ENCODE peak calls at places on chromosomes 2 and 18, in nine cellular contexts. O is KBM-7; T is activated CD8-positive, alpha-beta memory T cell treated with anti-CD3 and anti-CD28 coated beads for 48 hours; E is PC-3; A is NCI-H1092; S is lower leg skin; W is stimulated activated CD4-positive, alpha-beta T cell treated with anti-CD3 and anti-CD28 coated beads, Interleukin-1b, Interleukin-23, amount 100 ng/mL, for 24 hours; F is foreskin melanocyte; X is GM13976. V is an unnamed sample.

GRCh38 chr2:9220201-9220600 is 13.6 kb downstream of the ASAP2 start:
- DNase-seq in X (no peak), F (no peak), A (no peak), E (peak), T (no peak), W (no peak), S (no peak), O (no peak), V (peak)

GRCh38 chr18:38368886-38369285 is 803.3 kb upstream of the CELF4 start:
- DNase-seq in E (peak), X (no peak), W (no peak), A (no peak), S (no peak), O (no peak), T (no peak), F (no peak), V (no peak)

GRCh38 chr2:3435440-3435839 is 55.9 kb downstream of the TRAPPC12 start:
- DNase-seq in W (no peak), A (no peak), O (no peak), X (no peak), E (no peak), S (no peak), T (no peak), F (no peak), V (no peak)

GRCh38 chr2:53445376-53446072 is 322.1 kb upstream of the CHAC2 start:
- DNase-seq in E (peak), T (no peak), O (no peak), W (no peak), X (no peak), A (no peak), S (no peak), F (no peak), V (no peak)

GRCh38 chr2:35184471-35184870 is 1171.1 kb upstream of the CRIM1 start:
- DNase-seq in X (no peak), W (no peak), S (no peak), O (peak), F (peak), A (no peak), T (no peak), E (no peak), V (no peak)

GRCh38 chr2:46984642-46985476 is 69.3 kb upstream of the MCFD2 start:
- DNase-seq in F (peak), W (no peak), S (peak), E (peak), A (no peak), O (peak), T (no peak), X (peak), V (no peak)

GRCh38 chr2:221750317-221750716 is 178.2 kb upstream of the EPHA4 start:
- DNase-seq in F (no peak), X (no peak), S (no peak), E (no peak), A (no peak), T (no peak), W (no peak), O (no peak), V (no peak)

GRCh38 chr2:78261454-78261853 is 739.3 kb upstream of the LRRTM4 start:
- DNase-seq in E (no peak), S (no peak), W (no peak), X (no peak), F (no peak), A (no peak), O (no peak), T (no peak), V (no peak)

GRCh38 chr2:46056541-46056940 is 240.7 kb upstream of the EPAS1 start:
- DNase-seq in F (no peak), O (no peak), A (no peak), X (no peak), T (no peak), E (peak), S (no peak), W (no peak), V (no peak)

GRCh38 chr2:146351689-146352088 is 1493.1 kb upstream of the ACVR2A start:
- DNase-seq in O (no peak), A (no peak), E (no peak), X (no peak), F (no peak), S (no peak), T (no peak), W (no peak), V (no peak)

GRCh38 chr18:22830511-22830910 is 102.6 kb upstream of the RBBP8 start:
- DNase-seq in S (no peak), O (no peak), A (no peak), E (no peak), X (no peak), F (no peak), W (no peak), T (no peak), V (no peak)

GRCh38 chr2:204114294-204114693 is 177.7 kb downstream of the ICOS start:
- DNase-seq in T (no peak), F (peak), X (no peak), E (no peak), S (no peak), A (no peak), O (no peak), W (no peak), V (no peak)

GRCh38 chr18:35999925-36000324 is 27.4 kb downstream of the RMP24 start:
- DNase-seq in F (no peak), A (no peak), E (no peak), T (no peak), S (no peak), W (no peak), X (no peak), O (no peak), V (no peak)

GRCh38 chr2:45368792-45369191 is 242.3 kb downstream of the SRBD1 start:
- DNase-seq in S (no peak), T (no peak), W (no peak), O (no peak), F (no peak), E (no peak), A (no peak), X (no peak), V (no peak)

GRCh38 chr18:78902795-78903435 is 76.7 kb upstream of the SALL3 start:
- DNase-seq in F (no peak), O (no peak), A (no peak), X (no peak), S (peak), T (no peak), E (no peak), W (no peak), V (no peak)

GRCh38 chr2:120262761-120263428 is 10.2 kb downstream of the RALB start:
- DNase-seq in E (no peak), F (no peak), S (peak), W (no peak), T (no peak), A (no peak), X (no peak), O (no peak), V (no peak)

GRCh38 chr2:166361351-166362153 is 14.2 kb downstream of the SCN9A start:
- DNase-seq in O (peak), W (no peak), E (peak), T (no peak), S (no peak), F (no peak), X (no peak), A (peak), V (no peak)

GRCh38 chr2:219886615-219887014 is 259.2 kb downstream of the SLC4A3 start:
- DNase-seq in T (no peak), F (no peak), S (no peak), A (no peak), W (no peak), O (no peak), X (no peak), E (peak), V (no peak)

GRCh38 chr18:33355756-33356155 is 84.8 kb downstream of the CCDC178 start:
- DNase-seq in A (no peak), X (no peak), S (no peak), T (no peak), E (no peak), F (no peak), W (no peak), O (no peak), V (no peak)

GRCh38 chr2:216620806-216621205 is 12.4 kb upstream of the IGFBP2 start:
- DNase-seq in O (no peak), S (no peak), T (no peak), F (no peak), X (no peak), A (no peak), W (no peak), E (no peak), V (no peak)

GRCh38 chr18:75247601-75248421 is 37.2 kb downstream of the TSHZ1 start:
- DNase-seq in T (no peak), W (no peak), E (peak), O (peak), F (peak), X (no peak), S (no peak), A (peak), V (peak)

GRCh38 chr18:13302611-13303267 is 84.2 kb downstream of the LDLRAD4 start:
- DNase-seq in O (peak), S (no peak), F (no peak), W (no peak), A (no peak), X (no peak), E (no peak), T (no peak), V (peak)

GRCh38 chr18:66993492-66993891 is 389.6 kb upstream of the CDH19 start:
- DNase-seq in A (no peak), T (no peak), F (no peak), X (no peak), S (no peak), E (peak), W (no peak), O (no peak), V (no peak)

GRCh38 chr2:32947076-32947483 is 327 bp downstream of the LTBP1 start:
- DNase-seq in O (no peak), S (no peak), A (no peak), W (no peak), F (no peak), T (no peak), X (peak), E (no peak), V (no peak)

GRCh38 chr2:18435425-18436037 is 124.9 kb downstream of the RDH14 start:
- DNase-seq in T (no peak), E (peak), O (peak), A (peak), W (no peak), F (peak), S (no peak), X (no peak), V (peak)

V was measured in NCI-H2029 treated with DMSO at 0.1 percent for 48 hours.